ENCODE peak calls at places on chromosomes 4 and X, in four cellular contexts. O, H, N and E are unnamed samples.

GRCh38 chr4:129167640-129168260 is 71.8 kb downstream of the C4orf33 start:
- DNase-seq in O (no peak), H (no peak), N (no peak), E (no peak)

GRCh38 chr4:151948351-151949016 is 187.7 kb upstream of the GATB start:
- DNase-seq in N (no peak), H (no peak), O (no peak), E (no peak)

GRCh38 chrX:38882894-38883620 is 81.8 kb downstream of the MID1IP1 start:
- DNase-seq in N (no peak), H (no peak), O (no peak), E (no peak)

GRCh38 chrX:134646671-134647070 is 11.6 kb downstream of the PLAC1 start:
- DNase-seq in H (no peak), N (no peak), O (no peak), E (no peak)

GRCh38 chr4:76990288-76991080 is 40.9 kb downstream of the SEPTIN11 start:
- DNase-seq in O (no peak), H (no peak), N (no peak), E (no peak)

GRCh38 chr4:7165874-7166201 is 26.5 kb upstream of the SORCS2 start:
- DNase-seq in N (no peak), H (no peak), O (peak; percentile 51), E (no peak)

GRCh38 chr4:128768373-128768996 is 41.0 kb upstream of the JADE1 start:
- DNase-seq in H (no peak), O (no peak), N (no peak), E (no peak)

GRCh38 chr4:88275516-88275915 is 8.8 kb downstream of the PPM1K start:
- DNase-seq in H (no peak), N (no peak), O (no peak), E (no peak)

GRCh38 chr4:164313899-164314298 is 440.0 kb upstream of the SMIM31 start:
- DNase-seq in O (no peak), N (no peak), H (no peak), E (no peak)

GRCh38 chr4:108834787-108835384 is 72.0 kb upstream of the ETNPPL start:
- DNase-seq in N (no peak), H (no peak), O (no peak), E (no peak)

GRCh38 chr4:52298444-52298843 is 247.3 kb downstream of the SPATA18 start:
- DNase-seq in O (no peak), N (no peak), H (no peak), E (no peak)

GRCh38 chr4:76116821-76117220 is 31.4 kb downstream of the NUP54 start:
- DNase-seq in N (no peak), O (no peak), H (no peak), E (no peak)

GRCh38 chr4:110335399-110335798 is 137.0 kb upstream of the ELOVL6 start:
- DNase-seq in H (no peak), O (no peak), N (no peak), E (no peak)

GRCh38 chr4:125734504-125734903 is 419.7 kb downstream of the FAT4 start:
- DNase-seq in O (no peak), H (no peak), N (no peak), E (no peak)

GRCh38 chr4:181958435-181958834 is 284.8 kb upstream of the TENM3 start:
- DNase-seq in H (no peak), O (no peak), N (no peak), E (no peak)

GRCh38 chr4:6893449-6894085 is 16.1 kb upstream of the TBC1D14 start:
- DNase-seq in O (no peak), H (no peak), N (no peak), E (no peak)

GRCh38 chr4:72314869-72315268 is 254.2 kb downstream of the ADAMTS3 start:
- DNase-seq in N (no peak), O (no peak), H (no peak), E (no peak)

GRCh38 chr4:101597204-101597603 is 193.3 kb upstream of the BANK1 start:
- DNase-seq in O (no peak), H (peak; percentile 32), N (peak; percentile 34), E (peak; percentile 47)

GRCh38 chrX:153307546-153308175 is 13.9 kb downstream of the PNMA6F start:
- DNase-seq in N (no peak), H (no peak), O (no peak), E (no peak)